ENCODE peak calls at places on chromosomes 3 and 15, in nine cellular contexts. One of them, this sample, is unnamed.

GRCh38 chr3:58627580-58627894 is 39.0 kb downstream of the FAM3D start:
- DNase-seq in AG09319: no peak
- DNase-seq in psoas muscle: no peak
- DNase-seq in colonic mucosa: no peak
- DNase-seq in activated T-helper 1 cell treated with Interleukin-2 at 50 U/mL for 16 hours: no peak
- DNase-seq in GM18507: no peak
- DNase-seq in HEK293T: no peak
- DNase-seq in spleen: no peak
- DNase-seq in AG08396: no peak
- DNase-seq in this sample: peak

GRCh38 chr3:170144437-170144843 is 37.1 kb downstream of the PHC3 start:
- DNase-seq in psoas muscle: no peak
- DNase-seq in GM18507: no peak
- DNase-seq in AG09319: no peak
- DNase-seq in HEK293T: no peak
- DNase-seq in activated T-helper 1 cell treated with Interleukin-2 at 50 U/mL for 16 hours: no peak
- DNase-seq in AG08396: no peak
- DNase-seq in colonic mucosa: no peak
- DNase-seq in spleen: no peak
- DNase-seq in this sample: no peak

GRCh38 chr3:20396335-20396734 is 210.3 kb upstream of the SGO1 start:
- DNase-seq in colonic mucosa: no peak
- DNase-seq in spleen: no peak
- DNase-seq in AG08396: no peak
- DNase-seq in activated T-helper 1 cell treated with Interleukin-2 at 50 U/mL for 16 hours: no peak
- DNase-seq in psoas muscle: no peak
- DNase-seq in HEK293T: no peak
- DNase-seq in AG09319: no peak
- DNase-seq in GM18507: no peak
- DNase-seq in this sample: no peak

GRCh38 chr15:95684693-95685115 is 645.8 kb upstream of the NR2F2 start:
- DNase-seq in activated T-helper 1 cell treated with Interleukin-2 at 50 U/mL for 16 hours: no peak
- DNase-seq in AG08396: peak
- DNase-seq in spleen: no peak
- DNase-seq in colonic mucosa: no peak
- DNase-seq in AG09319: no peak
- DNase-seq in HEK293T: no peak
- DNase-seq in psoas muscle: no peak
- DNase-seq in GM18507: no peak
- DNase-seq in this sample: no peak

GRCh38 chr15:33094336-33094735 is 100.2 kb downstream of the FMN1 start:
- DNase-seq in AG08396: peak
- DNase-seq in psoas muscle: no peak
- DNase-seq in AG09319: no peak
- DNase-seq in HEK293T: no peak
- DNase-seq in activated T-helper 1 cell treated with Interleukin-2 at 50 U/mL for 16 hours: no peak
- DNase-seq in colonic mucosa: no peak
- DNase-seq in spleen: no peak
- DNase-seq in GM18507: no peak
- DNase-seq in this sample: no peak

GRCh38 chr15:60392986-60393811 is 4.6 kb downstream of the ANXA2 start:
- DNase-seq in activated T-helper 1 cell treated with Interleukin-2 at 50 U/mL for 16 hours: no peak
- DNase-seq in AG09319: peak
- DNase-seq in HEK293T: peak
- DNase-seq in GM18507: no peak
- DNase-seq in spleen: no peak
- DNase-seq in psoas muscle: peak
- DNase-seq in AG08396: peak
- DNase-seq in colonic mucosa: peak
- DNase-seq in this sample: peak

GRCh38 chr3:165201964-165202363 is 5.8 kb upstream of the SLITRK3 start:
- DNase-seq in AG09319: no peak
- DNase-seq in AG08396: no peak
- DNase-seq in psoas muscle: no peak
- DNase-seq in activated T-helper 1 cell treated with Interleukin-2 at 50 U/mL for 16 hours: no peak
- DNase-seq in GM18507: no peak
- DNase-seq in colonic mucosa: no peak
- DNase-seq in spleen: no peak
- DNase-seq in HEK293T: no peak
- DNase-seq in this sample: no peak

GRCh38 chr15:73700041-73700842 is 16.1 kb downstream of the CD276 start:
- DNase-seq in psoas muscle: peak
- DNase-seq in colonic mucosa: peak
- DNase-seq in HEK293T: peak
- DNase-seq in AG09319: peak
- DNase-seq in spleen: peak
- DNase-seq in AG08396: peak
- DNase-seq in activated T-helper 1 cell treated with Interleukin-2 at 50 U/mL for 16 hours: peak
- DNase-seq in GM18507: peak
- DNase-seq in this sample: peak

GRCh38 chr15:59616390-59616789 is 4.8 kb downstream of the GCNT3 start:
- DNase-seq in AG09319: no peak
- DNase-seq in GM18507: no peak
- DNase-seq in psoas muscle: no peak
- DNase-seq in activated T-helper 1 cell treated with Interleukin-2 at 50 U/mL for 16 hours: no peak
- DNase-seq in AG08396: no peak
- DNase-seq in HEK293T: no peak
- DNase-seq in colonic mucosa: peak
- DNase-seq in spleen: no peak
- DNase-seq in this sample: peak

GRCh38 chr3:194685723-194686413 is at the start of gene FAM43A:
- DNase-seq in colonic mucosa: peak
- DNase-seq in activated T-helper 1 cell treated with Interleukin-2 at 50 U/mL for 16 hours: peak
- DNase-seq in AG08396: peak
- DNase-seq in psoas muscle: peak
- DNase-seq in GM18507: no peak
- DNase-seq in spleen: peak
- DNase-seq in HEK293T: peak
- DNase-seq in AG09319: peak
- DNase-seq in this sample: peak

GRCh38 chr3:54758461-54758860 is 169.4 kb downstream of the LRTM1 start:
- DNase-seq in psoas muscle: no peak
- DNase-seq in spleen: no peak
- DNase-seq in colonic mucosa: no peak
- DNase-seq in HEK293T: no peak
- DNase-seq in GM18507: no peak
- DNase-seq in activated T-helper 1 cell treated with Interleukin-2 at 50 U/mL for 16 hours: no peak
- DNase-seq in AG08396: no peak
- DNase-seq in AG09319: no peak
- DNase-seq in this sample: no peak

GRCh38 chr15:57380854-57381253 is 4.5 kb downstream of the CGNL1 start:
- DNase-seq in spleen: no peak
- DNase-seq in AG08396: no peak
- DNase-seq in GM18507: no peak
- DNase-seq in colonic mucosa: no peak
- DNase-seq in activated T-helper 1 cell treated with Interleukin-2 at 50 U/mL for 16 hours: no peak
- DNase-seq in HEK293T: no peak
- DNase-seq in AG09319: no peak
- DNase-seq in psoas muscle: no peak
- DNase-seq in this sample: no peak

This sample was measured in prostate gland.